ENCODE peak calls at places on chromosomes 2 and 18, in eight cellular contexts. U, O, G, M, Q, B, Z and H are unnamed samples.

GRCh38 chr2:57696016-57696415 is 350.6 kb upstream of the VRK2 start:
- DNase-seq in U (no peak), G (peak), B (no peak), O (no peak), M (peak), Z (no peak), Q (peak), H (no peak)

GRCh38 chr2:188475945-188476344 is 184.3 kb downstream of the GULP1 start:
- DNase-seq in G (peak), Q (peak), M (peak), O (no peak), B (no peak), U (peak), Z (no peak), H (no peak)

GRCh38 chr2:106158131-106158530 is 36.0 kb downstream of the UXS1 start:
- DNase-seq in O (no peak), U (no peak), Z (no peak), Q (no peak), B (no peak), M (no peak), G (no peak), H (no peak)

GRCh38 chr2:72024451-72025175 is 123.0 kb downstream of the CYP26B1 start:
- DNase-seq in Q (no peak), U (no peak), Z (no peak), G (no peak), M (no peak), O (peak), B (no peak), H (peak)

GRCh38 chr2:134669731-134670669 is 48.8 kb downstream of the TMEM163 start:
- DNase-seq in Z (no peak), B (peak), Q (no peak), G (no peak), O (no peak), U (peak), M (no peak), H (no peak)

GRCh38 chr2:29073913-29074312 is 410 bp downstream of the PCARE start:
- DNase-seq in O (no peak), U (no peak), Q (no peak), G (no peak), M (no peak), Z (no peak), B (no peak), H (no peak)

GRCh38 chr2:149050188-149050587 is 11.7 kb downstream of the LYPD6B start:
- DNase-seq in U (peak), M (no peak), Z (no peak), O (no peak), G (no peak), B (no peak), Q (no peak), H (no peak)

GRCh38 chr2:97005353-97005752 is 19.0 kb upstream of the FAM178B start:
- DNase-seq in U (peak), G (peak), Q (peak), O (no peak), B (no peak), Z (no peak), M (no peak), H (no peak)

GRCh38 chr2:55511508-55512124 is 7.9 kb upstream of the CFAP36 start:
- DNase-seq in Q (peak), U (peak), B (no peak), Z (peak), M (peak), O (no peak), G (peak), H (no peak)

GRCh38 chr2:11159574-11160170 is 4.4 kb downstream of the SLC66A3 start:
- DNase-seq in O (no peak), Q (no peak), M (no peak), B (no peak), G (no peak), U (no peak), Z (no peak), H (no peak)

GRCh38 chr2:148739454-148740105 is 95.0 kb downstream of the EPC2 start:
- DNase-seq in U (no peak), B (no peak), M (no peak), Q (no peak), O (no peak), G (no peak), Z (no peak), H (no peak)

GRCh38 chr2:12051831-12052230 is 305.4 kb downstream of the LPIN1 start:
- DNase-seq in M (peak), U (peak), G (no peak), Z (no peak), B (no peak), O (no peak), Q (peak), H (no peak)

GRCh38 chr18:2971741-2972552 is 41.0 kb downstream of the LPIN2 start:
- DNase-seq in M (peak), O (peak), G (no peak), B (peak), Z (no peak), U (no peak), Q (no peak), H (no peak)

GRCh38 chr18:66344227-66344626 is 259.7 kb downstream of the CDH19 start:
- DNase-seq in Q (peak), B (no peak), U (no peak), M (no peak), Z (no peak), O (no peak), G (no peak), H (no peak)

GRCh38 chr2:150374562-150374961 is 112.9 kb downstream of the RND3 start:
- DNase-seq in Q (no peak), B (no peak), Z (no peak), M (no peak), O (no peak), G (no peak), U (no peak), H (no peak)

GRCh38 chr2:75465317-75465998 is 95.3 kb downstream of the EVA1A start:
- DNase-seq in U (peak), O (no peak), G (peak), Z (no peak), M (peak), B (no peak), Q (peak), H (no peak)

GRCh38 chr2:220855296-220855695 is 716.8 kb downstream of the EPHA4 start:
- DNase-seq in M (peak), U (peak), O (no peak), B (no peak), Q (peak), G (no peak), Z (no peak), H (no peak)

GRCh38 chr2:126889071-126889470 is 9.6 kb upstream of the TEX51 start:
- DNase-seq in U (no peak), O (no peak), B (no peak), G (no peak), M (no peak), Q (no peak), Z (no peak), H (peak)

GRCh38 chr2:27798948-27799645 is 27.6 kb downstream of the MRPL33 start:
- DNase-seq in O (no peak), Z (no peak), G (peak), M (peak), Q (peak), B (peak), U (peak), H (no peak)

GRCh38 chr18:67973916-67974315 is 457.4 kb upstream of the DSEL start:
- DNase-seq in U (no peak), M (no peak), G (no peak), Z (no peak), Q (no peak), B (no peak), O (no peak), H (no peak)

GRCh38 chr18:74806700-74807416 is 209.2 kb downstream of the ZNF407 start:
- DNase-seq in U (peak), Q (peak), O (no peak), M (peak), Z (no peak), B (no peak), G (peak), H (no peak)

GRCh38 chr18:38427234-38427633 is 861.6 kb upstream of the CELF4 start:
- DNase-seq in M (no peak), Q (no peak), G (no peak), O (no peak), Z (no peak), U (no peak), B (no peak), H (no peak)

GRCh38 chr2:150878347-150878746 is 383.3 kb downstream of the RBM43 start:
- DNase-seq in U (peak), O (no peak), Q (peak), G (peak), M (peak), B (no peak), Z (no peak), H (no peak)

GRCh38 chr2:234950730-234951385 is 959 bp upstream of the SH3BP4 start:
- DNase-seq in U (peak), O (no peak), Z (peak), Q (no peak), G (no peak), B (no peak), M (peak), H (no peak)

GRCh38 chr18:79121746-79122474 is 52.7 kb downstream of the ATP9B start:
- DNase-seq in Z (no peak), M (peak), U (peak), B (no peak), O (no peak), Q (no peak), G (no peak), H (no peak)

GRCh38 chr18:13366977-13367892 is 148.7 kb downstream of the LDLRAD4 start:
- DNase-seq in Q (no peak), M (no peak), B (no peak), U (no peak), Z (no peak), O (peak), G (no peak), H (no peak)

GRCh38 chr2:47656715-47657600 is 126.0 kb upstream of the MSH6 start:
- DNase-seq in Z (no peak), B (no peak), O (no peak), G (no peak), Q (peak), U (peak), M (no peak), H (no peak)

GRCh38 chr18:48034651-48035555 is 104.4 kb upstream of the SMAD2 start:
- DNase-seq in B (no peak), U (no peak), G (no peak), Q (no peak), O (peak), Z (no peak), M (no peak), H (peak)

GRCh38 chr18:7230646-7231349 is at the start of gene LRRC30:
- DNase-seq in U (no peak), O (no peak), M (no peak), Q (no peak), G (no peak), B (no peak), Z (no peak), H (no peak)

GRCh38 chr2:105325389-105325963 is 4.1 kb downstream of the TGFBRAP1 start:
- DNase-seq in U (peak), M (peak), G (no peak), Q (no peak), B (no peak), O (no peak), Z (no peak), H (no peak)

GRCh38 chr2:182642328-182642727 is 73.7 kb upstream of the DNAJC10 start:
- DNase-seq in B (peak), O (no peak), G (peak), M (peak), U (peak), Z (peak), Q (peak), H (no peak)

GRCh38 chr2:15626967-15627366 is 35.3 kb downstream of the DDX1 start:
- DNase-seq in Q (no peak), Z (no peak), U (no peak), O (no peak), M (no peak), G (no peak), B (no peak), H (no peak)

GRCh38 chr2:29876374-29876773 is 45.0 kb downstream of the ALK start:
- DNase-seq in M (no peak), O (no peak), Q (no peak), Z (no peak), G (no peak), B (no peak), U (no peak), H (no peak)

GRCh38 chr18:57802869-57803118 is 321 bp downstream of the ATP8B1 start:
- DNase-seq in O (no peak), Z (no peak), B (no peak), Q (no peak), G (no peak), U (no peak), M (no peak), H (no peak)

GRCh38 chr2:216827073-216827725 is 32.7 kb downstream of the TNP1 start:
- DNase-seq in O (no peak), B (no peak), U (no peak), Q (no peak), Z (no peak), G (no peak), M (no peak), H (no peak)

GRCh38 chr18:78074400-78075020 is 824.9 kb downstream of the GALR1 start:
- DNase-seq in O (no peak), Q (no peak), G (no peak), B (no peak), M (no peak), Z (no peak), U (no peak), H (no peak)
- TF ChIP-seq CTCF in O (no peak), Q (no peak), G (no peak), B (peak), M (no peak), Z (no peak), U (no peak), H (no peak)

DNA sequence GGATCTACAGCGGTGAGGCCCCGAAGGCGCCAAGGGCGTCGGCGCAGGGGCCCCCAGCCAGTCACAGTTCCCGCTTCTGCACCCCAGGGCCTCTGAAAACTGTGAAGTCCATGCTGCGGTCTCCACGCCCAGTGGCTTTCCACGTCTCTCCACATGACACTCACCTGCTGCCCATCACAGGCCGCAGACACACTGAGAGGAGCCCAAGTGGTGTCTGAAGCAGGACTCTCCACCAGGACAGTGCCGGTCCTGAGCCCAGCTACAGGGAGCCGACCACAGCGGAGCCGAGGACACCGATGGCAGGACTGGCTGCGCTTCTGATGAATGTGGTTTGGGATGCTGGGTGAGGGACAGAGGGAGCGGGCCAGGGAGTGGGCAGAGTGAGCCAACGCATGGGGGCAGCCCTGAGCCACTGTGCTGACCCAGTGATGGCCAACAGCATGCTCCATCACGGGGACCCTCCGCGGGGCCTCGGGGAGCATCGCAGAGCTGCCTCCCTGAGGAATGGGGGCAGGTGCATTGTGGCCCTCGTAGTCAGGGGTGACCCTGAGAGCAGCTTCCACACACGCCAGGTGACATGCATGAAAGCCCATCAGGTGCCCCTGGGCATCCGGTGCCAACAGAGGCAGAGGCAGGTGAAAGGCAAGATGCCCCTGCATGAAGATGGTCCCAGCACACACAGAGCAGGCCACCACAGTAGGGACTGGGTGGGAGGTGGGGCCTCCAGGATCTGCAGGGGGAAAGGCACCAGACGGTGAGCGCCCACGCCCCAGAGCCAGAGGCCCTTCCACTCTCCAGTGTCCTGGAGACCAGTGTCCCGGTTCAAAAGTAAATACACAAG is 116.6 kb downstream of the HDAC4 start:
- DNase-seq in U (no peak), Z (peak), B (peak), M (no peak), G (no peak), Q (no peak), O (peak), H (peak)
- TF ChIP-seq CTCF in U (peak), Z (no peak), B (no peak), M (no peak), G (no peak), Q (no peak), O (no peak), H (no peak)

GRCh38 chr2:233354971-233355574 is 779 bp downstream of the DGKD start:
- DNase-seq in Q (peak), M (peak), O (no peak), U (peak), B (peak), G (no peak), Z (peak), H (no peak)

GRCh38 chr2:233353101-233353768 is 1.1 kb upstream of the DGKD start:
- DNase-seq in O (no peak), G (no peak), Z (no peak), U (no peak), M (no peak), B (peak), Q (no peak), H (no peak)

GRCh38 chr2:233352141-233352842 is 2.0 kb upstream of the DGKD start:
- DNase-seq in U (no peak), Q (no peak), M (no peak), B (no peak), O (no peak), Z (no peak), G (no peak), H (no peak)

GRCh38 chr2:233354500-233354924 is 218 bp downstream of the DGKD start:
- DNase-seq in G (no peak), Z (no peak), B (no peak), Q (no peak), O (no peak), M (no peak), U (no peak), H (no peak)

DNA sequence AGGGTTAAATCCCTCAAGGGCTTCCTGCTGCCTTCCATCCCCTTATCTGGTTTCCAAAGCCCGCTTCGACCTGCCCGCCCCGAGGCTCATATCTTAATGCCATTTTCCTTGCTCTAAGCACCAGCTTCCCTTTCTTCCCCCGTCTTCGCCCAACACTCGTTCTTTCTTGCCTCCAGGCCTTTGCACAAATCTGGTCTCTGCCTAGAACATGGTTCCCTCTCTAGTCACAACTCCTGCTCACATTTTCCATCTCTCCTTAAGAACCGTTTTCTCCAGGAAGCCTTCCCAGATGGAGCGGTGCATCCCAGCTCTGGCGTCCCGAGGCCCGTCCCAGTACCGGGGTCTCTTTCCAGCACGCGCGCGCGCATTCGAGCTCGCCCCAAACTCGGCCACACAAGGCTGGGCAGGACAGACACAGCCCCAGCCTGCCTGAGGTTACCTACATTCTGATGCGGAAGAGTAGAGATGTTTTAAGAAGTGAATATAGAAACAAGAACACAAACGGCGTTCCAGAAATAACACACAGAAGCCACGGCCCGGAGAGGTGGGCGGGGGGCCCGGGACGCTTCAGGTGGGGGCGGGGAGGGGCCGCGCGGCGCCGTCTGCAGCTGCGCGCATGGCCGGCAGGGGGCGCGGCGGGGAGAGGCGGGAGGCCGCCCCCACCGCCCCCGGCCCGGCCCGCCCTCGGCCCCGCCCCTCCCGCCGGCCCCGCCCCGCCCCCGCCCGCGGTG is at the start of gene DGKD:
- DNase-seq in O (no peak), B (peak), G (peak), U (peak), Q (peak), Z (peak), M (peak), H (no peak)
- TF ChIP-seq CTCF in O (peak), B (no peak), G (peak), U (peak), Q (peak), Z (no peak), M (peak), H (peak)

GRCh38 chr2:187451510-187451909 is 3.5 kb upstream of the CALCRL start:
- DNase-seq in U (no peak), Z (no peak), B (no peak), Q (no peak), O (no peak), M (no peak), G (no peak), H (no peak)

GRCh38 chr2:187453078-187453641 is 5.1 kb upstream of the CALCRL start:
- DNase-seq in Z (no peak), M (peak), O (no peak), Q (peak), G (peak), B (no peak), U (peak), H (no peak)
- TF ChIP-seq CTCF in Z (peak), M (peak), O (peak), Q (peak), G (peak), B (peak), U (peak), H (peak)

DNA sequence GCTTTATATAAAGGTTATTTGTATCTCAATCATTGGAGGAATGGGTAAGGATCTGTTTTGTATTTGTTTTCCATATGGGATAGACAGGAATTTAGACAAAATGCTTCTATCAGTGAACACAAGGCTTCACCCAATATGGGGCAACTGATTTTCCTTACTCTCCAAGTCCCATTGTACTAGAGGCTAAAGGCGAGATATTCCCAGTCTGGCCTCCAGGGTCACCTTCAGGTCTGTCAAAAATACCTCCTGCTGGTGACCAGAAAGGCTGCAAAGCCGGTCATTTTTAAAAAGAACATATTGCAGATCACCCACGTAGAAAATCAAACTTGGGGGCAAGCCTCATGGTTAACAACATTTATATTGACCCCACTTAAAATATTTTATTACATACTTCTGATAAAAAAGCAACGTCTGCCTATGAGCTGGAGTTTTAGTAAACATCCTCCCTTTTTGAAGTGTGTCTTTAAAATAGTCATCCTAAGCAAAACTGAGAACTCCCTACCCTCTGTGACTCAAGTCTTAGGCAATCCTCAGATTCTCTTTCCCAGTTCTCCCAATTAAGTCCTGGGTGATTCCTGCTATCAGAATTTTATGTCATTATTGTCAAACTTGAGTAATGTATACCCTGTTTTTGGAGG is 276.6 kb downstream of the MREG start:
- DNase-seq in Q (peak), U (peak), Z (peak), G (peak), M (peak), B (no peak), O (no peak), H (no peak)
- TF ChIP-seq CTCF in Q (peak), U (peak), Z (no peak), G (peak), M (peak), B (no peak), O (peak), H (peak)

GRCh38 chr2:25309402-25309801 is 32.3 kb downstream of the DNMT3A start:
- DNase-seq in Z (peak), U (peak), O (peak), M (peak), B (no peak), G (peak), Q (peak), H (no peak)
- TF ChIP-seq CTCF in Z (no peak), U (peak), O (peak), M (peak), B (peak), G (peak), Q (peak), H (peak)

DNA sequence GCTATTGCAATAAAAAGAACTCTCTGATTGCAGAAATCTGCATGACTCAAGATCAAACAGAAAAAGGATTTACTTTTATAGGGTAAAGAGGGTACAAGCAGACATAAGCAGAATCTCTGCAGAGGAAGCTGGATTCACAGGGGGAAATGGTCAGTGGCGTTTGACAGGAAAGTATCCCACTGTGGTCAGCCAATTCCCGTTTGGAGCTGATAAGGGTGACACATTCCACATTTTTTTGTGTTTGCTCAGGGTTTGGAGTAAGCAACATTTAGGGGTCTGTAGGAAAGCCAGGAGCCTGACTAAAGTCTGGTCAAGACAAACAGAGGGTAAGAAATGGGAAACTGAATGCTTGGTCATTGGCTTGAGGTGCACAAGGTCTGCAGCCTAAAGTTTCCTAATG is 23.9 kb upstream of the SCYGR5 start:
- DNase-seq in M (peak), Q (no peak), Z (no peak), G (no peak), U (peak), B (no peak), O (no peak), H (no peak)
- TF ChIP-seq CTCF in M (no peak), Q (no peak), Z (no peak), G (no peak), U (no peak), B (no peak), O (no peak), H (no peak)